ENCODE peak calls at places on chromosome 18, in four cellular contexts. S is GM12891, N is fibroblast of the aortic adventitia, W is left colon. R is an unnamed sample.

GRCh38 chr18:11994708-11995444 is 13.6 kb downstream of the IMPA2 start:
- DNase-seq in S (no peak), N (peak; percentile 11), W (no peak), R (no peak)

GRCh38 chr18:46630160-46630559 is 26.9 kb downstream of the LOXHD1 start:
- DNase-seq in S (no peak), N (no peak), W (no peak), R (no peak)

GRCh38 chr18:65955747-65956146 is 204.9 kb downstream of the CDH7 start:
- DNase-seq in S (no peak), N (no peak), W (no peak), R (no peak)

GRCh38 chr18:47898696-47899095 is 31.8 kb downstream of the SMAD2 start:
- DNase-seq in S (no peak), N (no peak), W (no peak), R (no peak)

GRCh38 chr18:48860276-48861180 is 90.2 kb downstream of the SMAD7 start:
- DNase-seq in S (no peak), N (no peak), W (no peak), R (no peak)

GRCh38 chr18:70464343-70465114 is 175.7 kb downstream of the SOCS6 start:
- DNase-seq in S (peak; percentile 13), N (peak; percentile 49), W (peak; percentile 85), R (peak; percentile 41)

GRCh38 chr18:13242797-13243196 is 24.2 kb downstream of the LDLRAD4 start:
- DNase-seq in S (no peak), N (no peak), W (no peak), R (no peak)

GRCh38 chr18:75133721-75134645 is 75.0 kb downstream of the PTGR3 start:
- DNase-seq in S (no peak), N (no peak), W (no peak), R (no peak)

GRCh38 chr18:3468066-3468705 is 18.2 kb downstream of the TGIF1 start:
- DNase-seq in S (no peak), N (no peak), W (no peak), R (no peak)

GRCh38 chr18:58605027-58606020 is 23.6 kb downstream of the ALPK2 start:
- DNase-seq in S (no peak), N (peak; percentile 78), W (no peak), R (no peak)

GRCh38 chr18:12744103-12744502 is 41.3 kb downstream of the PSMG2 start:
- DNase-seq in S (peak; percentile 36), N (peak; percentile 84), W (no peak), R (peak; percentile 64)

GRCh38 chr18:46950064-46950656 is 32.8 kb downstream of the KATNAL2 start:
- DNase-seq in S (peak; percentile 22), N (peak; percentile 5), W (no peak), R (no peak)

GRCh38 chr18:78133729-78134128 is 845.9 kb upstream of the SALL3 start:
- DNase-seq in S (no peak), N (no peak), W (no peak), R (no peak)

GRCh38 chr18:38369772-38370690 is 804.4 kb upstream of the CELF4 start:
- DNase-seq in S (no peak), N (no peak), W (no peak), R (no peak)

GRCh38 chr18:7924616-7925015 is 357.5 kb downstream of the PTPRM start:
- DNase-seq in S (no peak), N (no peak), W (no peak), R (no peak)

GRCh38 chr18:58533771-58534170 is 95.1 kb downstream of the ALPK2 start:
- DNase-seq in S (no peak), N (no peak), W (no peak), R (no peak)

GRCh38 chr18:1585881-1586488 is 681.3 kb downstream of the ADCYAP1 start:
- DNase-seq in S (no peak), N (peak; percentile 58), W (no peak), R (peak; percentile 4)

GRCh38 chr18:63157293-63158011 is 162.1 kb downstream of the BCL2 start:
- DNase-seq in S (no peak), N (no peak), W (no peak), R (no peak)